ENCODE peak calls at places on chromosomes 2 and 18, in seven cellular contexts. N, V, B, C, A, F and P are unnamed samples.

GRCh38 chr2:19262150-19262549 is 96.3 kb downstream of the OSR1 start:
- DNase-seq in N (no peak), V (no peak), B (no peak), C (no peak), A (no peak), F (no peak), P (no peak)

GRCh38 chr2:235373171-235373570 is 120.7 kb upstream of the AGAP1 start:
- DNase-seq in N (no peak), V (no peak), B (no peak), C (no peak), A (no peak), F (no peak), P (no peak)

GRCh38 chr2:152613235-152613634 is 104.0 kb downstream of the PRPF40A start:
- DNase-seq in N (no peak), V (no peak), B (no peak), C (no peak), A (peak; percentile 41), F (no peak), P (no peak)

GRCh38 chr2:10387033-10387432 is 61.1 kb downstream of the ODC1 start:
- DNase-seq in N (no peak), V (no peak), B (no peak), C (no peak), A (no peak), F (no peak), P (peak; percentile 73)

GRCh38 chr2:84393829-84394228 is 65.3 kb downstream of the SUCLG1 start:
- DNase-seq in N (no peak), V (no peak), B (no peak), C (no peak), A (peak; percentile 50), F (no peak), P (no peak)

GRCh38 chr2:171225302-171225980 is 64.7 kb upstream of the TLK1 start:
- DNase-seq in N (no peak), V (no peak), B (no peak), C (no peak), A (peak; percentile 95), F (no peak), P (no peak)

GRCh38 chr18:37533647-37534565 is 31.7 kb downstream of the CELF4 start:
- DNase-seq in N (no peak), V (no peak), B (no peak), C (no peak), A (no peak), F (no peak), P (no peak)

GRCh38 chr2:59655809-59656208 is 897.6 kb downstream of the BCL11A start:
- DNase-seq in N (no peak), V (peak; percentile 80), B (no peak), C (no peak), A (no peak), F (peak; percentile 88), P (peak; percentile 36)

GRCh38 chr2:75311993-75312392 is 112.7 kb upstream of the TACR1 start:
- DNase-seq in N (no peak), V (no peak), B (no peak), C (no peak), A (no peak), F (peak; percentile 8), P (no peak)

GRCh38 chr2:214220251-214220650 is 190.6 kb upstream of the VWC2L start:
- DNase-seq in N (no peak), V (no peak), B (no peak), C (no peak), A (no peak), F (no peak), P (no peak)

GRCh38 chr2:98634406-98635092 is 26.2 kb downstream of the UNC50 start:
- DNase-seq in N (no peak), V (no peak), B (peak; percentile 42), C (no peak), A (no peak), F (peak; percentile 23), P (no peak)

DNA sequence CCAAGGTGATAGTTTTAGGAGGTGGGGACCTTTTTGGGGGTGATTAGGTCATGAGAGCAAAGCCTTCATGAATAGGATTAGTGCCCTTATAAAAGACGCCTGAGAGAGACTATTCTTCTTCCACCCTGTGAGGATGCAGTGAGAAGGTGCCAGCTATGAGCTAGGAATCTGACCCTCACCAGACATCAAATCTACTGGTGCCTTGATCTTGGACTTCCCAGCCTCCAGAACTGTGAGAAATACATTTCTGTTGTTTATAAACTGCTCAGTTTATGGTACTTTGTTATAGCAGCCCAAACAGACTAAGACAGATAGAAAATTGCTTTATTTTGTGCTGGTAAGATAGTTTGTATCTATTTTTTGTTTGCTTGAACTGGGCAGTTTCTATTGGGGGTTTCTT is 40.1 kb downstream of the PHLPP1 start:
- DNase-seq in N (no peak), V (no peak), B (no peak), C (no peak), A (no peak), F (no peak), P (no peak)
- H3K4me1 ChIP-seq in N (peaks cover 14% of the 10 kb centered on the region), V (no peaks in the 10 kb centered on the region), B (no peaks in the 10 kb centered on the region), C (no peaks in the 10 kb centered on the region), A (peaks cover 11% of the 10 kb centered on the region), F (peaks cover 26% of the 10 kb centered on the region), P (no peaks in the 10 kb centered on the region)

DNA sequence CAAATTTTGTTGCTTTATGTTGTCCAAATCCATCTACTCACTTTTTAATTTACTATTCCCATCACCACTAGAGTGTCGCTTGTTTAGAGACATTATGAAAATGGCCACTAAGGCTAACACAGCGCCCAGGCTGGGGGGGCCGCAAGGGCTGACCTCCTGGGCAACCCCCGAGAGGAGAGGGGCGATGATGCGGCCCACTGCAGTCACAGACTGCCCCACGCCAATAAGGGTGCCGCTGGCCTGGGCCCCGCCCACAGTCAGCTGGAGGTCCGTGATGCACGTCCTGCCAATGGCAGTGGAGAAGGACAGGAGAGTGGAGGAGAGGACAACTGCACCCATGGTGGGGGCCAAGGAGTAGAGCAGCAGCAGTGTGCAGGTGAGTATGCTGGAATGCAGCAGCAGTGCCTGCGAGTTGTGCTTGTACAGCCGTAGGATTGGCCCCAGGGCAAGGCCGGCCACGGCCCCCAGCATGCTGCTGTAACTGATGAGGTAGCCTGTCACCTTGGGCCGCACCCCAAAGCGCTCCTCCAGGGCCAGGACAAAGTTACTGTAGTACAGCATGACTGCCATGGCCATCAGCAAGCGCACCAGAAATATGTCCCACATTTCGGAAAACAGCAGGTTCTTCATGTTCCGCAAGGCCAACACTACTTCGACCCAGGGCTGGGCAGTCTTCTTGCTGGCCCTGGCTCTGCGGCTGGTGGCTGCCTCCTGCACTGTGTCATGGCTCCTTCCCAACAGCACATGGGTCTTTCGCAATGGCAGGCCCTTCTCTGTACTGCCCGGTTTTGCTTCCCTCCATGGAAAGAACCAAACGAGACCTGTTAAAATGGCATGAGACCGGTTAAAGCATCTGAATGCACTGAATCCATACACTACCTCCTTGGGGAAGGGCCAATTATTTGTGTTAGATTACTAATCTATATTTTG is 43.2 kb upstream of the TMEM182 start:
- DNase-seq in N (no peak), V (no peak), B (no peak), C (no peak), A (no peak), F (no peak), P (no peak)
- H3K36me3 ChIP-seq in N (peaks cover 3% of the 10 kb centered on the region), V (peaks cover 5% of the 10 kb centered on the region), B (peaks cover 8% of the 10 kb centered on the region), C (no peaks in the 10 kb centered on the region), A (peaks cover 10% of the 10 kb centered on the region), F (no peaks in the 10 kb centered on the region), P (no peaks in the 10 kb centered on the region)

GRCh38 chr18:9926977-9927376 is 13.2 kb downstream of the VAPA start:
- DNase-seq in N (no peak), V (no peak), B (no peak), C (no peak), A (no peak), F (no peak), P (no peak)
- H3K4me1 ChIP-seq in N (peaks cover 9% of the 10 kb centered on the region), V (peaks cover 8% of the 10 kb centered on the region), B (peaks cover 65% of the 10 kb centered on the region), C (peaks cover 9% of the 10 kb centered on the region), A (peaks cover 5% of the 10 kb centered on the region), F (peaks cover 33% of the 10 kb centered on the region), P (peaks cover 86% of the 10 kb centered on the region)

GRCh38 chr18:56606623-56607022 is 31.8 kb downstream of the TXNL1 start:
- DNase-seq in N (no peak), V (no peak), B (no peak), C (no peak), A (no peak), F (no peak), P (no peak)
- H3K36me3 ChIP-seq in N (no peaks in the 10 kb centered on the region), V (peaks cover 4% of the 10 kb centered on the region), B (peaks cover 13% of the 10 kb centered on the region), C (no peaks in the 10 kb centered on the region), A (peaks cover 33% of the 10 kb centered on the region), F (no peaks in the 10 kb centered on the region), P (peaks cover 95% of the 10 kb centered on the region)

GRCh38 chr2:200308001-200308400 is 1.5 kb downstream of the SPATS2L start:
- DNase-seq in N (no peak), V (no peak), B (no peak), C (no peak), A (peak; percentile 61), F (no peak), P (no peak)

GRCh38 chr2:200310545-200310971 is 4.1 kb downstream of the SPATS2L start:
- DNase-seq in N (no peak), V (no peak), B (no peak), C (no peak), A (peak; percentile 74), F (no peak), P (no peak)

GRCh38 chr2:200308421-200309295 is 2.2 kb downstream of the SPATS2L start:
- DNase-seq in N (no peak), V (no peak), B (no peak), C (no peak), A (peak; percentile 63), F (no peak), P (no peak)

GRCh38 chr2:200311139-200311538 is 4.6 kb downstream of the SPATS2L start:
- DNase-seq in N (no peak), V (no peak), B (no peak), C (no peak), A (no peak), F (no peak), P (no peak)

DNA sequence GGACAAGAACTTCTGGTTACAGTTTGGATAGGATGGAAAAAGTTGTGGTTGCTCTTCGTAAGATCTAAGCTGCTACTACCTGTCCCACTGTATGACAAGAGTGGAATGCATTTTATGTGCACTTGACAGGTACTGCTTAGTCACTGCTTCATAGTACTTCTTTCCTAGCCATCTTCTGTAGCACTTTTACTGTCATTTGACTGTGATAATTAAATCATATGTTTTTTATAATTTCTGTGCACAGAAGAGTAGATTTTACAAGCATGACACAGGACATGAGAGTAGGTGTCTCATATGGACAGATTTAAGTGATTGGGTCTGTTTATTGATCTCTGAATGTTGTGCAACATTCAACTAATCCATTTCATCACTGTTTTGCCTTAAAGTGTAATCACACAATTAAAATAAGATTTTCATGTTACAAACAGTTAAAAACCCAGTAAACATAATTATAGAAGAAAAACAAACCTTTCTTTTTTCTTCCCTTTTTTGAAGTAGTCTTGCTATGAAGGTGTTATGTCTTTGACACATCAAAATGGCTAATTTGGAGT is 2.9 kb downstream of the SPATS2L start:
- DNase-seq in N (no peak), V (no peak), B (no peak), C (no peak), A (no peak), F (no peak), P (no peak)
- H3K4me1 ChIP-seq in N (peaks cover 8% of the 10 kb centered on the region), V (no peaks in the 10 kb centered on the region), B (peaks cover 5% of the 10 kb centered on the region), C (peaks cover 8% of the 10 kb centered on the region), A (peaks cover 14% of the 10 kb centered on the region), F (peaks cover 8% of the 10 kb centered on the region), P (peaks cover 10% of the 10 kb centered on the region)